ENCODE peak calls at places on chromosome 4, in eight cellular contexts. D is Ammon's horn; O is left lobe of liver; Z is activated CD4-positive, CD25-positive, alpha-beta regulatory T cell treated with anti-CD3 and anti-CD28 coated beads, Interleukin-2, amount 50 U/mL, for 72 hours; U is hippocampal formation; H is GM12865; C is NT2/D1; S is AG09319. B is an unnamed sample.

GRCh38 chr4:55116450-55116849 is 8.9 kb downstream of the KDR start:
- DNase-seq in C (no peak), S (peak; percentile 8), U (no peak), D (no peak), Z (no peak), O (no peak), H (no peak), B (no peak)

GRCh38 chr4:75841641-75842520 is 60.4 kb downstream of the PPEF2 start:
- DNase-seq in S (no peak), O (no peak), H (no peak), C (no peak), U (no peak), Z (no peak), D (no peak), B (no peak)

GRCh38 chr4:158845166-158846041 is 76.6 kb downstream of the FNIP2 start:
- DNase-seq in U (no peak), S (no peak), Z (no peak), O (no peak), C (peak; percentile 70), H (no peak), D (no peak), B (no peak)

GRCh38 chr4:106929248-106929647 is 106.9 kb downstream of the DKK2 start:
- DNase-seq in O (no peak), H (no peak), S (no peak), Z (no peak), D (no peak), C (no peak), U (no peak), B (no peak)

GRCh38 chr4:81600511-81601269 is 129.0 kb upstream of the RASGEF1B start:
- DNase-seq in O (no peak), S (no peak), U (no peak), D (no peak), C (no peak), Z (no peak), H (no peak), B (no peak)

GRCh38 chr4:77538144-77538543 is 67.5 kb upstream of the CXCL13 start:
- DNase-seq in Z (no peak), O (no peak), U (no peak), S (peak; percentile 19), H (no peak), D (no peak), C (no peak), B (no peak)

GRCh38 chr4:4968161-4968757 is 51.0 kb downstream of the CYTL1 start:
- DNase-seq in D (no peak), U (no peak), S (no peak), H (no peak), O (no peak), C (no peak), Z (no peak), B (no peak)

GRCh38 chr4:5708171-5708828 is at the start of gene EVC2:
- DNase-seq in D (no peak), H (no peak), S (peak; percentile 36), Z (no peak), O (no peak), U (no peak), C (peak; percentile 33), B (peak; percentile 19)

GRCh38 chr4:100517864-100518341 is at the start of gene EMCN:
- DNase-seq in O (no peak), U (no peak), C (no peak), H (no peak), S (no peak), Z (no peak), D (no peak), B (no peak)

GRCh38 chr4:145061325-145061920 is 36.6 kb downstream of the ANAPC10 start:
- DNase-seq in O (no peak), Z (no peak), H (peak; percentile 59), S (peak; percentile 24), D (peak; percentile 58), U (peak; percentile 76), C (peak; percentile 9), B (no peak)